ENCODE peak calls at places on chromosomes 13 and 19, in seven cellular contexts. E is cerebellum, T is astrocyte of the cerebellum, H is EL, S is NB4, N is cardiac fibroblast, X is small intestine. G is an unnamed sample.

GRCh38 chr13:36453518-36453917 is 21.2 kb downstream of the CCNA1 start:
- DNase-seq in S (peak), E (no peak), X (no peak), N (no peak), H (no peak), T (no peak), G (no peak)

GRCh38 chr19:2455481-2456300 is 1.1 kb downstream of the LMNB2 start:
- DNase-seq in S (peak), E (peak), T (no peak), N (no peak), X (peak), H (peak), G (peak)

GRCh38 chr13:110616103-110617101 is 1.1 kb downstream of the NAXD start:
- DNase-seq in N (peak), X (peak), S (peak), T (no peak), H (peak), E (no peak), G (peak)

GRCh38 chr19:15210323-15210774 is 9.6 kb upstream of the NOTCH3 start:
- DNase-seq in N (peak), H (peak), T (no peak), X (no peak), E (no peak), S (peak), G (no peak)

GRCh38 chr19:5593245-5593962 is 25.7 kb upstream of the TINCR start:
- DNase-seq in N (no peak), X (no peak), T (no peak), S (no peak), H (no peak), E (no peak), G (no peak)

GRCh38 chr13:31909889-31910551 is 121.6 kb upstream of the FRY start:
- DNase-seq in S (peak), N (peak), H (peak), X (peak), E (peak), T (peak), G (peak)

GRCh38 chr13:27822873-27823311 is 30.6 kb downstream of the GSX1 start:
- DNase-seq in E (no peak), T (no peak), N (peak), X (no peak), S (no peak), H (no peak), G (no peak)

GRCh38 chr19:9797871-9798270 is 21.0 kb downstream of the FBXL12 start:
- DNase-seq in H (no peak), X (no peak), S (peak), T (no peak), E (no peak), N (no peak), G (no peak)

GRCh38 chr13:47000166-47000565 is 103.3 kb upstream of the HTR2A start:
- DNase-seq in E (no peak), S (no peak), T (no peak), N (no peak), H (no peak), X (no peak), G (no peak)

GRCh38 chr13:99224019-99224418 is 23.4 kb downstream of the UBAC2 start:
- DNase-seq in X (no peak), H (no peak), T (no peak), E (no peak), N (no peak), S (peak), G (no peak)

GRCh38 chr13:45194081-45194939 is 6.5 kb downstream of the KCTD4 start:
- DNase-seq in H (no peak), X (no peak), T (no peak), N (peak), E (no peak), S (no peak), G (no peak)

GRCh38 chr19:52566588-52566987 is 3.5 kb upstream of the ZNF701 start:
- DNase-seq in T (no peak), X (peak), E (no peak), S (no peak), N (no peak), H (peak), G (no peak)

GRCh38 chr13:40789275-40790231 is at the start of gene SLC25A15:
- DNase-seq in S (peak), H (peak), E (peak), X (peak), N (peak), T (no peak), G (peak)

GRCh38 chr19:43784981-43785808 is 4.4 kb upstream of the KCNN4 start:
- DNase-seq in X (peak), T (no peak), S (peak), H (peak), E (peak), N (peak), G (peak)

GRCh38 chr13:93628136-93628535 is 401.5 kb downstream of the GPC6 start:
- DNase-seq in N (no peak), E (no peak), H (no peak), T (no peak), S (no peak), X (no peak), G (no peak)

GRCh38 chr13:52751196-52751595 is 11.6 kb upstream of the CNMD start:
- DNase-seq in H (no peak), X (no peak), E (no peak), S (no peak), T (no peak), N (no peak), G (no peak)

GRCh38 chr19:14407889-14408640 is 11.1 kb downstream of the DDX39A start:
- DNase-seq in T (no peak), E (no peak), X (peak), H (no peak), N (no peak), S (peak), G (peak)

GRCh38 chr13:32234914-32235313 is 80.2 kb downstream of the ZAR1L start:
- DNase-seq in T (no peak), X (no peak), N (no peak), H (peak), E (no peak), S (no peak), G (no peak)

GRCh38 chr13:66940113-66940512 is 290.0 kb downstream of the PCDH9 start:
- DNase-seq in E (no peak), H (no peak), N (peak), X (no peak), T (no peak), S (no peak), G (no peak)

GRCh38 chr13:69903081-69903480 is 204.5 kb upstream of the ATXN8OS start:
- DNase-seq in S (no peak), X (no peak), H (no peak), E (no peak), N (no peak), T (peak), G (no peak)